ENCODE peak calls at places on chromosomes 7 and 10, in eight cellular contexts. One of them, this sample, is unnamed.

GRCh38 chr10:13375791-13376190 is 27.7 kb upstream of the SEPHS1 start:
- DNase-seq in activated CD4-positive, alpha-beta T cell treated with anti-CD3 and anti-CD28 coated beads for 24 hours: no peak
- DNase-seq in activated CD8-positive, alpha-beta T cell treated with anti-CD3 and anti-CD28 coated beads, Interleukin-2, amount 10 ng/mL, durations not matched to agents 7 days and 5 days: no peak
- DNase-seq in astrocyte of the spinal cord: no peak
- DNase-seq in A172: no peak
- DNase-seq in activated CD8-positive, alpha-beta memory T cell treated with anti-CD3 and anti-CD28 coated beads, Interleukin-2, amount 50 U/mL, for 4 hours: no peak
- DNase-seq in stimulated activated CD4-positive, alpha-beta T cell treated with anti-CD3 and anti-CD28 coated beads, Interleukin-2, amount 100 ng/mL, for 24 hours: no peak
- DNase-seq in lung microvascular endothelial cell: no peak
- DNase-seq in this sample: no peak

GRCh38 chr7:12895296-12895695 is 207.9 kb downstream of the ARL4A start:
- DNase-seq in activated CD4-positive, alpha-beta T cell treated with anti-CD3 and anti-CD28 coated beads for 24 hours: no peak
- DNase-seq in activated CD8-positive, alpha-beta memory T cell treated with anti-CD3 and anti-CD28 coated beads, Interleukin-2, amount 50 U/mL, for 4 hours: no peak
- DNase-seq in stimulated activated CD4-positive, alpha-beta T cell treated with anti-CD3 and anti-CD28 coated beads, Interleukin-2, amount 100 ng/mL, for 24 hours: no peak
- DNase-seq in A172: no peak
- DNase-seq in lung microvascular endothelial cell: no peak
- DNase-seq in astrocyte of the spinal cord: no peak
- DNase-seq in activated CD8-positive, alpha-beta T cell treated with anti-CD3 and anti-CD28 coated beads, Interleukin-2, amount 10 ng/mL, durations not matched to agents 7 days and 5 days: no peak
- DNase-seq in this sample: no peak

GRCh38 chr7:34373940-34374339 is 284.1 kb upstream of the NPSR1 start:
- DNase-seq in lung microvascular endothelial cell: no peak
- DNase-seq in activated CD8-positive, alpha-beta memory T cell treated with anti-CD3 and anti-CD28 coated beads, Interleukin-2, amount 50 U/mL, for 4 hours: no peak
- DNase-seq in activated CD8-positive, alpha-beta T cell treated with anti-CD3 and anti-CD28 coated beads, Interleukin-2, amount 10 ng/mL, durations not matched to agents 7 days and 5 days: no peak
- DNase-seq in A172: no peak
- DNase-seq in activated CD4-positive, alpha-beta T cell treated with anti-CD3 and anti-CD28 coated beads for 24 hours: no peak
- DNase-seq in astrocyte of the spinal cord: no peak
- DNase-seq in stimulated activated CD4-positive, alpha-beta T cell treated with anti-CD3 and anti-CD28 coated beads, Interleukin-2, amount 100 ng/mL, for 24 hours: no peak
- DNase-seq in this sample: no peak

GRCh38 chr10:182441-183201 is 47.4 kb downstream of the ZMYND11 start:
- DNase-seq in activated CD8-positive, alpha-beta T cell treated with anti-CD3 and anti-CD28 coated beads, Interleukin-2, amount 10 ng/mL, durations not matched to agents 7 days and 5 days: no peak
- DNase-seq in stimulated activated CD4-positive, alpha-beta T cell treated with anti-CD3 and anti-CD28 coated beads, Interleukin-2, amount 100 ng/mL, for 24 hours: no peak
- DNase-seq in A172: peak
- DNase-seq in activated CD8-positive, alpha-beta memory T cell treated with anti-CD3 and anti-CD28 coated beads, Interleukin-2, amount 50 U/mL, for 4 hours: no peak
- DNase-seq in astrocyte of the spinal cord: peak
- DNase-seq in lung microvascular endothelial cell: no peak
- DNase-seq in activated CD4-positive, alpha-beta T cell treated with anti-CD3 and anti-CD28 coated beads for 24 hours: no peak
- DNase-seq in this sample: no peak

GRCh38 chr7:75613351-75613750 is 121.2 kb downstream of the SPDYE5 start:
- DNase-seq in activated CD8-positive, alpha-beta T cell treated with anti-CD3 and anti-CD28 coated beads, Interleukin-2, amount 10 ng/mL, durations not matched to agents 7 days and 5 days: no peak
- DNase-seq in lung microvascular endothelial cell: no peak
- DNase-seq in activated CD8-positive, alpha-beta memory T cell treated with anti-CD3 and anti-CD28 coated beads, Interleukin-2, amount 50 U/mL, for 4 hours: no peak
- DNase-seq in activated CD4-positive, alpha-beta T cell treated with anti-CD3 and anti-CD28 coated beads for 24 hours: no peak
- DNase-seq in stimulated activated CD4-positive, alpha-beta T cell treated with anti-CD3 and anti-CD28 coated beads, Interleukin-2, amount 100 ng/mL, for 24 hours: no peak
- DNase-seq in A172: no peak
- DNase-seq in astrocyte of the spinal cord: no peak
- DNase-seq in this sample: no peak

GRCh38 chr7:139771001-139771956 is 6.5 kb downstream of the HIPK2 start:
- DNase-seq in lung microvascular endothelial cell: no peak
- DNase-seq in astrocyte of the spinal cord: peak
- DNase-seq in A172: peak
- DNase-seq in activated CD8-positive, alpha-beta memory T cell treated with anti-CD3 and anti-CD28 coated beads, Interleukin-2, amount 50 U/mL, for 4 hours: no peak
- DNase-seq in activated CD8-positive, alpha-beta T cell treated with anti-CD3 and anti-CD28 coated beads, Interleukin-2, amount 10 ng/mL, durations not matched to agents 7 days and 5 days: no peak
- DNase-seq in stimulated activated CD4-positive, alpha-beta T cell treated with anti-CD3 and anti-CD28 coated beads, Interleukin-2, amount 100 ng/mL, for 24 hours: no peak
- DNase-seq in activated CD4-positive, alpha-beta T cell treated with anti-CD3 and anti-CD28 coated beads for 24 hours: no peak
- DNase-seq in this sample: no peak

GRCh38 chr10:109940117-109940516 is 16.8 kb upstream of the XPNPEP1 start:
- DNase-seq in activated CD8-positive, alpha-beta memory T cell treated with anti-CD3 and anti-CD28 coated beads, Interleukin-2, amount 50 U/mL, for 4 hours: no peak
- DNase-seq in activated CD8-positive, alpha-beta T cell treated with anti-CD3 and anti-CD28 coated beads, Interleukin-2, amount 10 ng/mL, durations not matched to agents 7 days and 5 days: no peak
- DNase-seq in stimulated activated CD4-positive, alpha-beta T cell treated with anti-CD3 and anti-CD28 coated beads, Interleukin-2, amount 100 ng/mL, for 24 hours: no peak
- DNase-seq in astrocyte of the spinal cord: no peak
- DNase-seq in activated CD4-positive, alpha-beta T cell treated with anti-CD3 and anti-CD28 coated beads for 24 hours: no peak
- DNase-seq in A172: no peak
- DNase-seq in lung microvascular endothelial cell: no peak
- DNase-seq in this sample: no peak

GRCh38 chr10:50407077-50407801 is 155.9 kb upstream of the ASAH2 start:
- DNase-seq in stimulated activated CD4-positive, alpha-beta T cell treated with anti-CD3 and anti-CD28 coated beads, Interleukin-2, amount 100 ng/mL, for 24 hours: no peak
- DNase-seq in astrocyte of the spinal cord: no peak
- DNase-seq in activated CD8-positive, alpha-beta memory T cell treated with anti-CD3 and anti-CD28 coated beads, Interleukin-2, amount 50 U/mL, for 4 hours: no peak
- DNase-seq in lung microvascular endothelial cell: no peak
- DNase-seq in activated CD4-positive, alpha-beta T cell treated with anti-CD3 and anti-CD28 coated beads for 24 hours: no peak
- DNase-seq in activated CD8-positive, alpha-beta T cell treated with anti-CD3 and anti-CD28 coated beads, Interleukin-2, amount 10 ng/mL, durations not matched to agents 7 days and 5 days: no peak
- DNase-seq in A172: no peak
- DNase-seq in this sample: no peak

GRCh38 chr7:130940907-130941306 is 206.9 kb upstream of the KLF14 start:
- DNase-seq in astrocyte of the spinal cord: peak
- DNase-seq in lung microvascular endothelial cell: peak
- DNase-seq in activated CD4-positive, alpha-beta T cell treated with anti-CD3 and anti-CD28 coated beads for 24 hours: no peak
- DNase-seq in activated CD8-positive, alpha-beta memory T cell treated with anti-CD3 and anti-CD28 coated beads, Interleukin-2, amount 50 U/mL, for 4 hours: no peak
- DNase-seq in activated CD8-positive, alpha-beta T cell treated with anti-CD3 and anti-CD28 coated beads, Interleukin-2, amount 10 ng/mL, durations not matched to agents 7 days and 5 days: no peak
- DNase-seq in stimulated activated CD4-positive, alpha-beta T cell treated with anti-CD3 and anti-CD28 coated beads, Interleukin-2, amount 100 ng/mL, for 24 hours: no peak
- DNase-seq in A172: no peak
- DNase-seq in this sample: no peak

GRCh38 chr7:2037301-2037804 is 195.4 kb downstream of the MAD1L1 start:
- DNase-seq in lung microvascular endothelial cell: no peak
- DNase-seq in A172: no peak
- DNase-seq in stimulated activated CD4-positive, alpha-beta T cell treated with anti-CD3 and anti-CD28 coated beads, Interleukin-2, amount 100 ng/mL, for 24 hours: no peak
- DNase-seq in activated CD8-positive, alpha-beta memory T cell treated with anti-CD3 and anti-CD28 coated beads, Interleukin-2, amount 50 U/mL, for 4 hours: peak
- DNase-seq in activated CD4-positive, alpha-beta T cell treated with anti-CD3 and anti-CD28 coated beads for 24 hours: no peak
- DNase-seq in astrocyte of the spinal cord: no peak
- DNase-seq in activated CD8-positive, alpha-beta T cell treated with anti-CD3 and anti-CD28 coated beads, Interleukin-2, amount 10 ng/mL, durations not matched to agents 7 days and 5 days: peak
- DNase-seq in this sample: no peak

GRCh38 chr10:121418126-121418777 is 180.0 kb downstream of the FGFR2 start:
- DNase-seq in activated CD8-positive, alpha-beta T cell treated with anti-CD3 and anti-CD28 coated beads, Interleukin-2, amount 10 ng/mL, durations not matched to agents 7 days and 5 days: no peak
- DNase-seq in astrocyte of the spinal cord: peak
- DNase-seq in lung microvascular endothelial cell: no peak
- DNase-seq in activated CD8-positive, alpha-beta memory T cell treated with anti-CD3 and anti-CD28 coated beads, Interleukin-2, amount 50 U/mL, for 4 hours: no peak
- DNase-seq in stimulated activated CD4-positive, alpha-beta T cell treated with anti-CD3 and anti-CD28 coated beads, Interleukin-2, amount 100 ng/mL, for 24 hours: no peak
- DNase-seq in A172: no peak
- DNase-seq in activated CD4-positive, alpha-beta T cell treated with anti-CD3 and anti-CD28 coated beads for 24 hours: no peak
- DNase-seq in this sample: no peak

GRCh38 chr10:97714401-97715258 is 1.1 kb downstream of the MARVELD1 start:
- DNase-seq in activated CD4-positive, alpha-beta T cell treated with anti-CD3 and anti-CD28 coated beads for 24 hours: no peak
- DNase-seq in stimulated activated CD4-positive, alpha-beta T cell treated with anti-CD3 and anti-CD28 coated beads, Interleukin-2, amount 100 ng/mL, for 24 hours: peak
- DNase-seq in astrocyte of the spinal cord: peak
- DNase-seq in activated CD8-positive, alpha-beta memory T cell treated with anti-CD3 and anti-CD28 coated beads, Interleukin-2, amount 50 U/mL, for 4 hours: peak
- DNase-seq in activated CD8-positive, alpha-beta T cell treated with anti-CD3 and anti-CD28 coated beads, Interleukin-2, amount 10 ng/mL, durations not matched to agents 7 days and 5 days: peak
- DNase-seq in A172: peak
- DNase-seq in lung microvascular endothelial cell: peak
- DNase-seq in this sample: no peak

GRCh38 chr10:54854389-54854788 is 53.4 kb upstream of the PCDH15 start:
- DNase-seq in stimulated activated CD4-positive, alpha-beta T cell treated with anti-CD3 and anti-CD28 coated beads, Interleukin-2, amount 100 ng/mL, for 24 hours: no peak
- DNase-seq in astrocyte of the spinal cord: no peak
- DNase-seq in lung microvascular endothelial cell: no peak
- DNase-seq in activated CD8-positive, alpha-beta T cell treated with anti-CD3 and anti-CD28 coated beads, Interleukin-2, amount 10 ng/mL, durations not matched to agents 7 days and 5 days: no peak
- DNase-seq in activated CD8-positive, alpha-beta memory T cell treated with anti-CD3 and anti-CD28 coated beads, Interleukin-2, amount 50 U/mL, for 4 hours: no peak
- DNase-seq in activated CD4-positive, alpha-beta T cell treated with anti-CD3 and anti-CD28 coated beads for 24 hours: no peak
- DNase-seq in A172: no peak
- DNase-seq in this sample: no peak

GRCh38 chr10:31758495-31758894 is 170.1 kb downstream of the ARHGAP12 start:
- DNase-seq in activated CD4-positive, alpha-beta T cell treated with anti-CD3 and anti-CD28 coated beads for 24 hours: no peak
- DNase-seq in astrocyte of the spinal cord: no peak
- DNase-seq in stimulated activated CD4-positive, alpha-beta T cell treated with anti-CD3 and anti-CD28 coated beads, Interleukin-2, amount 100 ng/mL, for 24 hours: no peak
- DNase-seq in activated CD8-positive, alpha-beta T cell treated with anti-CD3 and anti-CD28 coated beads, Interleukin-2, amount 10 ng/mL, durations not matched to agents 7 days and 5 days: no peak
- DNase-seq in A172: no peak
- DNase-seq in activated CD8-positive, alpha-beta memory T cell treated with anti-CD3 and anti-CD28 coated beads, Interleukin-2, amount 50 U/mL, for 4 hours: no peak
- DNase-seq in lung microvascular endothelial cell: no peak
- DNase-seq in this sample: no peak

GRCh38 chr10:113135025-113135424 is 185.0 kb downstream of the TCF7L2 start:
- DNase-seq in A172: no peak
- DNase-seq in lung microvascular endothelial cell: no peak
- DNase-seq in stimulated activated CD4-positive, alpha-beta T cell treated with anti-CD3 and anti-CD28 coated beads, Interleukin-2, amount 100 ng/mL, for 24 hours: no peak
- DNase-seq in astrocyte of the spinal cord: no peak
- DNase-seq in activated CD4-positive, alpha-beta T cell treated with anti-CD3 and anti-CD28 coated beads for 24 hours: no peak
- DNase-seq in activated CD8-positive, alpha-beta memory T cell treated with anti-CD3 and anti-CD28 coated beads, Interleukin-2, amount 50 U/mL, for 4 hours: no peak
- DNase-seq in activated CD8-positive, alpha-beta T cell treated with anti-CD3 and anti-CD28 coated beads, Interleukin-2, amount 10 ng/mL, durations not matched to agents 7 days and 5 days: no peak
- DNase-seq in this sample: no peak

GRCh38 chr10:124125305-124126116 is 32.1 kb upstream of the CHST15 start:
- DNase-seq in A172: peak
- DNase-seq in astrocyte of the spinal cord: no peak
- DNase-seq in activated CD8-positive, alpha-beta memory T cell treated with anti-CD3 and anti-CD28 coated beads, Interleukin-2, amount 50 U/mL, for 4 hours: no peak
- DNase-seq in activated CD8-positive, alpha-beta T cell treated with anti-CD3 and anti-CD28 coated beads, Interleukin-2, amount 10 ng/mL, durations not matched to agents 7 days and 5 days: no peak
- DNase-seq in lung microvascular endothelial cell: no peak
- DNase-seq in activated CD4-positive, alpha-beta T cell treated with anti-CD3 and anti-CD28 coated beads for 24 hours: no peak
- DNase-seq in stimulated activated CD4-positive, alpha-beta T cell treated with anti-CD3 and anti-CD28 coated beads, Interleukin-2, amount 100 ng/mL, for 24 hours: no peak
- DNase-seq in this sample: no peak

GRCh38 chr10:48767752-48768450 is 83.2 kb downstream of the WDFY4 start:
- DNase-seq in activated CD4-positive, alpha-beta T cell treated with anti-CD3 and anti-CD28 coated beads for 24 hours: no peak
- DNase-seq in activated CD8-positive, alpha-beta memory T cell treated with anti-CD3 and anti-CD28 coated beads, Interleukin-2, amount 50 U/mL, for 4 hours: no peak
- DNase-seq in activated CD8-positive, alpha-beta T cell treated with anti-CD3 and anti-CD28 coated beads, Interleukin-2, amount 10 ng/mL, durations not matched to agents 7 days and 5 days: no peak
- DNase-seq in stimulated activated CD4-positive, alpha-beta T cell treated with anti-CD3 and anti-CD28 coated beads, Interleukin-2, amount 100 ng/mL, for 24 hours: no peak
- DNase-seq in lung microvascular endothelial cell: no peak
- DNase-seq in A172: no peak
- DNase-seq in astrocyte of the spinal cord: no peak
- DNase-seq in this sample: no peak

GRCh38 chr7:22016547-22016946 is 70.8 kb upstream of the CDCA7L start:
- DNase-seq in lung microvascular endothelial cell: no peak
- DNase-seq in stimulated activated CD4-positive, alpha-beta T cell treated with anti-CD3 and anti-CD28 coated beads, Interleukin-2, amount 100 ng/mL, for 24 hours: no peak
- DNase-seq in astrocyte of the spinal cord: no peak
- DNase-seq in activated CD4-positive, alpha-beta T cell treated with anti-CD3 and anti-CD28 coated beads for 24 hours: no peak
- DNase-seq in activated CD8-positive, alpha-beta T cell treated with anti-CD3 and anti-CD28 coated beads, Interleukin-2, amount 10 ng/mL, durations not matched to agents 7 days and 5 days: no peak
- DNase-seq in activated CD8-positive, alpha-beta memory T cell treated with anti-CD3 and anti-CD28 coated beads, Interleukin-2, amount 50 U/mL, for 4 hours: no peak
- DNase-seq in A172: no peak
- DNase-seq in this sample: no peak

GRCh38 chr7:51471199-51472016 is 154.8 kb upstream of the COBL start:
- DNase-seq in stimulated activated CD4-positive, alpha-beta T cell treated with anti-CD3 and anti-CD28 coated beads, Interleukin-2, amount 100 ng/mL, for 24 hours: no peak
- DNase-seq in astrocyte of the spinal cord: no peak
- DNase-seq in activated CD4-positive, alpha-beta T cell treated with anti-CD3 and anti-CD28 coated beads for 24 hours: no peak
- DNase-seq in lung microvascular endothelial cell: no peak
- DNase-seq in activated CD8-positive, alpha-beta memory T cell treated with anti-CD3 and anti-CD28 coated beads, Interleukin-2, amount 50 U/mL, for 4 hours: no peak
- DNase-seq in activated CD8-positive, alpha-beta T cell treated with anti-CD3 and anti-CD28 coated beads, Interleukin-2, amount 10 ng/mL, durations not matched to agents 7 days and 5 days: peak
- DNase-seq in A172: no peak
- DNase-seq in this sample: no peak

GRCh38 chr7:157830331-157830730 is 493.5 kb downstream of the DNAJB6 start:
- DNase-seq in stimulated activated CD4-positive, alpha-beta T cell treated with anti-CD3 and anti-CD28 coated beads, Interleukin-2, amount 100 ng/mL, for 24 hours: no peak
- DNase-seq in activated CD8-positive, alpha-beta T cell treated with anti-CD3 and anti-CD28 coated beads, Interleukin-2, amount 10 ng/mL, durations not matched to agents 7 days and 5 days: no peak
- DNase-seq in lung microvascular endothelial cell: no peak
- DNase-seq in A172: no peak
- DNase-seq in activated CD4-positive, alpha-beta T cell treated with anti-CD3 and anti-CD28 coated beads for 24 hours: no peak
- DNase-seq in astrocyte of the spinal cord: no peak
- DNase-seq in activated CD8-positive, alpha-beta memory T cell treated with anti-CD3 and anti-CD28 coated beads, Interleukin-2, amount 50 U/mL, for 4 hours: no peak
- DNase-seq in this sample: peak

GRCh38 chr7:157690058-157690832 is 353.4 kb downstream of the DNAJB6 start:
- DNase-seq in lung microvascular endothelial cell: no peak
- DNase-seq in astrocyte of the spinal cord: no peak
- DNase-seq in activated CD8-positive, alpha-beta T cell treated with anti-CD3 and anti-CD28 coated beads, Interleukin-2, amount 10 ng/mL, durations not matched to agents 7 days and 5 days: no peak
- DNase-seq in activated CD4-positive, alpha-beta T cell treated with anti-CD3 and anti-CD28 coated beads for 24 hours: no peak
- DNase-seq in stimulated activated CD4-positive, alpha-beta T cell treated with anti-CD3 and anti-CD28 coated beads, Interleukin-2, amount 100 ng/mL, for 24 hours: no peak
- DNase-seq in A172: peak
- DNase-seq in activated CD8-positive, alpha-beta memory T cell treated with anti-CD3 and anti-CD28 coated beads, Interleukin-2, amount 50 U/mL, for 4 hours: no peak
- DNase-seq in this sample: no peak

GRCh38 chr7:16233519-16233918 is 187.8 kb downstream of the CRPPA start:
- DNase-seq in activated CD8-positive, alpha-beta memory T cell treated with anti-CD3 and anti-CD28 coated beads, Interleukin-2, amount 50 U/mL, for 4 hours: no peak
- DNase-seq in stimulated activated CD4-positive, alpha-beta T cell treated with anti-CD3 and anti-CD28 coated beads, Interleukin-2, amount 100 ng/mL, for 24 hours: no peak
- DNase-seq in astrocyte of the spinal cord: no peak
- DNase-seq in A172: no peak
- DNase-seq in lung microvascular endothelial cell: no peak
- DNase-seq in activated CD8-positive, alpha-beta T cell treated with anti-CD3 and anti-CD28 coated beads, Interleukin-2, amount 10 ng/mL, durations not matched to agents 7 days and 5 days: no peak
- DNase-seq in activated CD4-positive, alpha-beta T cell treated with anti-CD3 and anti-CD28 coated beads for 24 hours: no peak
- DNase-seq in this sample: no peak

GRCh38 chr7:25913574-25914224 is 238.3 kb upstream of the NFE2L3 start:
- DNase-seq in activated CD8-positive, alpha-beta T cell treated with anti-CD3 and anti-CD28 coated beads, Interleukin-2, amount 10 ng/mL, durations not matched to agents 7 days and 5 days: no peak
- DNase-seq in astrocyte of the spinal cord: no peak
- DNase-seq in lung microvascular endothelial cell: no peak
- DNase-seq in activated CD4-positive, alpha-beta T cell treated with anti-CD3 and anti-CD28 coated beads for 24 hours: no peak
- DNase-seq in stimulated activated CD4-positive, alpha-beta T cell treated with anti-CD3 and anti-CD28 coated beads, Interleukin-2, amount 100 ng/mL, for 24 hours: no peak
- DNase-seq in activated CD8-positive, alpha-beta memory T cell treated with anti-CD3 and anti-CD28 coated beads, Interleukin-2, amount 50 U/mL, for 4 hours: no peak
- DNase-seq in A172: no peak
- DNase-seq in this sample: no peak

GRCh38 chr10:72906446-72906845 is 12.9 kb downstream of the OIT3 start:
- DNase-seq in activated CD4-positive, alpha-beta T cell treated with anti-CD3 and anti-CD28 coated beads for 24 hours: no peak
- DNase-seq in activated CD8-positive, alpha-beta memory T cell treated with anti-CD3 and anti-CD28 coated beads, Interleukin-2, amount 50 U/mL, for 4 hours: no peak
- DNase-seq in stimulated activated CD4-positive, alpha-beta T cell treated with anti-CD3 and anti-CD28 coated beads, Interleukin-2, amount 100 ng/mL, for 24 hours: no peak
- DNase-seq in lung microvascular endothelial cell: no peak
- DNase-seq in astrocyte of the spinal cord: no peak
- DNase-seq in activated CD8-positive, alpha-beta T cell treated with anti-CD3 and anti-CD28 coated beads, Interleukin-2, amount 10 ng/mL, durations not matched to agents 7 days and 5 days: no peak
- DNase-seq in A172: no peak
- DNase-seq in this sample: no peak

GRCh38 chr10:48931188-48931587 is 8.5 kb downstream of the LRRC18 start:
- DNase-seq in activated CD8-positive, alpha-beta T cell treated with anti-CD3 and anti-CD28 coated beads, Interleukin-2, amount 10 ng/mL, durations not matched to agents 7 days and 5 days: no peak
- DNase-seq in activated CD8-positive, alpha-beta memory T cell treated with anti-CD3 and anti-CD28 coated beads, Interleukin-2, amount 50 U/mL, for 4 hours: no peak
- DNase-seq in astrocyte of the spinal cord: no peak
- DNase-seq in activated CD4-positive, alpha-beta T cell treated with anti-CD3 and anti-CD28 coated beads for 24 hours: no peak
- DNase-seq in stimulated activated CD4-positive, alpha-beta T cell treated with anti-CD3 and anti-CD28 coated beads, Interleukin-2, amount 100 ng/mL, for 24 hours: no peak
- DNase-seq in A172: no peak
- DNase-seq in lung microvascular endothelial cell: no peak
- DNase-seq in this sample: no peak

GRCh38 chr10:24469993-24470392 is 253.7 kb downstream of the ARHGAP21 start:
- DNase-seq in activated CD8-positive, alpha-beta memory T cell treated with anti-CD3 and anti-CD28 coated beads, Interleukin-2, amount 50 U/mL, for 4 hours: no peak
- DNase-seq in A172: no peak
- DNase-seq in lung microvascular endothelial cell: peak
- DNase-seq in stimulated activated CD4-positive, alpha-beta T cell treated with anti-CD3 and anti-CD28 coated beads, Interleukin-2, amount 100 ng/mL, for 24 hours: no peak
- DNase-seq in activated CD8-positive, alpha-beta T cell treated with anti-CD3 and anti-CD28 coated beads, Interleukin-2, amount 10 ng/mL, durations not matched to agents 7 days and 5 days: no peak
- DNase-seq in activated CD4-positive, alpha-beta T cell treated with anti-CD3 and anti-CD28 coated beads for 24 hours: no peak
- DNase-seq in astrocyte of the spinal cord: no peak
- DNase-seq in this sample: no peak

This sample was measured in NCI-H774.